ENCODE peak calls at places on chromosomes 7 and 10, in ten cellular contexts. E is GM10248, G is NCI-H510A treated with DMSO at 0.1 percent for 48 hours, X is aorta, K is tibial nerve, N is right lobe of liver, U is nucleus accumbens, J is osteocyte, R is hippocampal formation, F is A549. L is an unnamed sample.

GRCh38 chr10:59623823-59624535 is 85.7 kb downstream of the SLC16A9 start:
- DNase-seq in X (no peak), K (no peak), F (no peak), E (no peak), G (no peak), U (no peak), J (no peak), R (no peak), N (no peak), L (no peak)

GRCh38 chr10:59240581-59241183 is 64.2 kb downstream of the PHYHIPL start:
- DNase-seq in E (no peak), X (no peak), G (peak; percentile 44), F (peak; percentile 44), J (no peak), U (no peak), R (no peak), N (no peak), K (no peak), L (no peak)

GRCh38 chr10:64771253-64771652 is 1250.1 kb downstream of the REEP3 start:
- DNase-seq in R (no peak), K (no peak), J (no peak), N (no peak), U (no peak), X (no peak), F (no peak), G (no peak), E (no peak), L (no peak)

GRCh38 chr7:76063525-76063924 is 15.6 kb downstream of the MDH2 start:
- DNase-seq in E (peak; percentile 8), R (no peak), K (no peak), G (no peak), J (no peak), X (no peak), F (no peak), U (no peak), N (peak; percentile 67), L (no peak)

GRCh38 chr10:42940487-42941157 is 136.2 kb upstream of the RET start:
- DNase-seq in F (no peak), N (no peak), E (peak; percentile 4), K (no peak), X (no peak), J (peak; percentile 77), U (no peak), G (no peak), R (no peak), L (no peak)

GRCh38 chr7:128450409-128450808 is 5.3 kb upstream of the HILPDA start:
- DNase-seq in G (no peak), E (no peak), N (no peak), X (no peak), R (no peak), U (no peak), J (no peak), K (no peak), F (no peak), L (no peak)

GRCh38 chr7:90681336-90682019 is 85.4 kb downstream of the CDK14 start:
- DNase-seq in J (no peak), N (no peak), G (peak; percentile 11), E (no peak), X (no peak), F (no peak), K (no peak), R (no peak), U (no peak), L (no peak)

GRCh38 chr7:22093003-22093402 is 147.3 kb upstream of the CDCA7L start:
- DNase-seq in U (no peak), G (no peak), N (no peak), J (no peak), X (no peak), R (no peak), K (no peak), E (no peak), F (no peak), L (no peak)

GRCh38 chr7:75758491-75758890 is 13.5 kb downstream of the CCL26 start:
- DNase-seq in F (no peak), K (no peak), X (no peak), N (no peak), J (no peak), R (no peak), U (no peak), G (no peak), E (no peak), L (no peak)

GRCh38 chr10:47408606-47409005 is 24.5 kb upstream of the ZNF488 start:
- DNase-seq in G (no peak), U (no peak), F (no peak), X (no peak), J (no peak), E (no peak), N (no peak), R (no peak), K (no peak), L (no peak)

GRCh38 chr7:102407910-102408309 is 11.7 kb downstream of the PRKRIP1 start:
- DNase-seq in G (no peak), J (no peak), F (no peak), X (no peak), R (no peak), N (no peak), K (no peak), E (no peak), U (no peak), L (no peak)

GRCh38 chr7:27247000-27247399 is 4.4 kb downstream of the EVX1 start:
- DNase-seq in R (no peak), K (no peak), F (no peak), U (no peak), J (no peak), E (no peak), X (no peak), G (no peak), N (no peak), L (no peak)

GRCh38 chr10:80055760-80056159 is 22.7 kb upstream of the TMEM254 start:
- DNase-seq in R (no peak), J (no peak), K (no peak), F (no peak), G (no peak), N (no peak), X (no peak), U (no peak), E (no peak), L (no peak)

GRCh38 chr10:30751678-30752331 is 122.3 kb upstream of the LYZL2 start:
- DNase-seq in K (peak; percentile 74), U (peak; percentile 67), R (peak; percentile 79), N (peak; percentile 58), E (peak; percentile 61), X (peak; percentile 76), F (peak; percentile 71), J (peak; percentile 90), G (peak; percentile 21), L (peak; percentile 84)

GRCh38 chr10:124722812-124723783 is 21.1 kb downstream of the FAM53B start:
- DNase-seq in G (no peak), N (no peak), J (no peak), K (no peak), X (peak; percentile 79), F (no peak), E (peak; percentile 91), U (no peak), R (peak; percentile 50), L (peak; percentile 39)

GRCh38 chr10:92284112-92284704 is 6.7 kb downstream of the CPEB3 start:
- DNase-seq in U (no peak), F (no peak), N (no peak), G (no peak), R (no peak), E (peak; percentile 20), K (no peak), X (no peak), J (no peak), L (no peak)

GRCh38 chr10:80588506-80589020 is 50.9 kb downstream of the SH2D4B start:
- DNase-seq in N (no peak), J (no peak), U (no peak), X (no peak), R (no peak), G (no peak), F (no peak), K (no peak), E (no peak), L (no peak)

GRCh38 chr7:44380831-44381493 is 55.6 kb upstream of the CAMK2B start:
- DNase-seq in E (no peak), G (no peak), R (no peak), J (peak; percentile 74), K (no peak), F (no peak), N (no peak), U (no peak), X (no peak), L (no peak)

GRCh38 chr10:96267234-96267705 is 4.1 kb downstream of the BLNK start:
- DNase-seq in E (no peak), F (no peak), N (no peak), K (no peak), U (no peak), G (no peak), R (no peak), X (no peak), J (no peak), L (no peak)

GRCh38 chr10:49642311-49642710 is 28.5 kb downstream of the CHAT start:
- DNase-seq in G (no peak), K (no peak), R (no peak), E (no peak), U (no peak), X (no peak), J (no peak), F (no peak), N (no peak), L (no peak)

GRCh38 chr7:101156277-101156676 is 2.0 kb downstream of the AP1S1 start:
- DNase-seq in U (no peak), K (no peak), G (no peak), X (no peak), E (no peak), N (no peak), J (no peak), F (no peak), R (no peak), L (no peak)